ENCODE peak calls at places on chromosomes 16 and 17, in eight cellular contexts. One of them, this sample, is unnamed.

GRCh38 chr17:35684046-35684802 is 47.2 kb upstream of the RASL10B start:
- DNase-seq in HFFc6: peak
- DNase-seq in stimulated activated CD8-positive, alpha-beta memory T cell treated with anti-CD3 and anti-CD28 coated beads, Interleukin-15, amount 100 ng/mL, for 4 hours: no peak
- DNase-seq in D721Med: no peak
- DNase-seq in uterus: no peak
- DNase-seq in heart right ventricle: no peak
- DNase-seq in GM13977: no peak
- DNase-seq in hepatocyte: no peak
- DNase-seq in this sample: no peak

GRCh38 chr16:68234188-68235104 is 1.5 kb downstream of the ESRP2 start:
- DNase-seq in HFFc6: no peak
- DNase-seq in stimulated activated CD8-positive, alpha-beta memory T cell treated with anti-CD3 and anti-CD28 coated beads, Interleukin-15, amount 100 ng/mL, for 4 hours: no peak
- DNase-seq in D721Med: no peak
- DNase-seq in uterus: peak
- DNase-seq in heart right ventricle: no peak
- DNase-seq in GM13977: no peak
- DNase-seq in hepatocyte: peak
- DNase-seq in this sample: peak

GRCh38 chr17:57326348-57326747 is 70.0 kb downstream of the MSI2 start:
- DNase-seq in HFFc6: no peak
- DNase-seq in stimulated activated CD8-positive, alpha-beta memory T cell treated with anti-CD3 and anti-CD28 coated beads, Interleukin-15, amount 100 ng/mL, for 4 hours: no peak
- DNase-seq in D721Med: no peak
- DNase-seq in uterus: no peak
- DNase-seq in heart right ventricle: no peak
- DNase-seq in GM13977: no peak
- DNase-seq in hepatocyte: peak
- DNase-seq in this sample: no peak

GRCh38 chr17:41800601-41801373 is 11.0 kb downstream of the P3H4 start:
- DNase-seq in HFFc6: peak
- DNase-seq in stimulated activated CD8-positive, alpha-beta memory T cell treated with anti-CD3 and anti-CD28 coated beads, Interleukin-15, amount 100 ng/mL, for 4 hours: no peak
- DNase-seq in D721Med: no peak
- DNase-seq in uterus: no peak
- DNase-seq in heart right ventricle: no peak
- DNase-seq in GM13977: no peak
- DNase-seq in hepatocyte: peak
- DNase-seq in this sample: peak

GRCh38 chr17:78619334-78619733 is 42.1 kb upstream of the DNAH17 start:
- DNase-seq in HFFc6: no peak
- DNase-seq in stimulated activated CD8-positive, alpha-beta memory T cell treated with anti-CD3 and anti-CD28 coated beads, Interleukin-15, amount 100 ng/mL, for 4 hours: no peak
- DNase-seq in D721Med: no peak
- DNase-seq in uterus: no peak
- DNase-seq in heart right ventricle: no peak
- DNase-seq in GM13977: no peak
- DNase-seq in hepatocyte: no peak
- DNase-seq in this sample: no peak

GRCh38 chr16:66551362-66551761 is 1.0 kb upstream of the CKLF start:
- DNase-seq in HFFc6: no peak
- DNase-seq in stimulated activated CD8-positive, alpha-beta memory T cell treated with anti-CD3 and anti-CD28 coated beads, Interleukin-15, amount 100 ng/mL, for 4 hours: peak
- DNase-seq in D721Med: no peak
- DNase-seq in uterus: no peak
- DNase-seq in heart right ventricle: no peak
- DNase-seq in GM13977: peak
- DNase-seq in hepatocyte: peak
- DNase-seq in this sample: peak

GRCh38 chr17:72151565-72152391 is 31.0 kb downstream of the SOX9 start:
- DNase-seq in HFFc6: no peak
- DNase-seq in stimulated activated CD8-positive, alpha-beta memory T cell treated with anti-CD3 and anti-CD28 coated beads, Interleukin-15, amount 100 ng/mL, for 4 hours: no peak
- DNase-seq in D721Med: no peak
- DNase-seq in uterus: no peak
- DNase-seq in heart right ventricle: peak
- DNase-seq in GM13977: no peak
- DNase-seq in hepatocyte: peak
- DNase-seq in this sample: peak

GRCh38 chr16:28925386-28926228 is 569 bp upstream of the RABEP2 start:
- DNase-seq in HFFc6: peak
- DNase-seq in stimulated activated CD8-positive, alpha-beta memory T cell treated with anti-CD3 and anti-CD28 coated beads, Interleukin-15, amount 100 ng/mL, for 4 hours: peak
- DNase-seq in D721Med: no peak
- DNase-seq in uterus: peak
- DNase-seq in heart right ventricle: peak
- DNase-seq in GM13977: peak
- DNase-seq in hepatocyte: peak
- DNase-seq in this sample: peak

GRCh38 chr16:585351-585750 is 4.5 kb upstream of the RAB40C start:
- DNase-seq in HFFc6: no peak
- DNase-seq in stimulated activated CD8-positive, alpha-beta memory T cell treated with anti-CD3 and anti-CD28 coated beads, Interleukin-15, amount 100 ng/mL, for 4 hours: no peak
- DNase-seq in D721Med: no peak
- DNase-seq in uterus: peak
- DNase-seq in heart right ventricle: no peak
- DNase-seq in GM13977: no peak
- DNase-seq in hepatocyte: no peak
- DNase-seq in this sample: peak

GRCh38 chr17:39618956-39619785 is 7.6 kb upstream of the PPP1R1B start:
- DNase-seq in HFFc6: no peak
- DNase-seq in stimulated activated CD8-positive, alpha-beta memory T cell treated with anti-CD3 and anti-CD28 coated beads, Interleukin-15, amount 100 ng/mL, for 4 hours: no peak
- DNase-seq in D721Med: no peak
- DNase-seq in uterus: no peak
- DNase-seq in heart right ventricle: no peak
- DNase-seq in GM13977: no peak
- DNase-seq in hepatocyte: no peak
- DNase-seq in this sample: peak

GRCh38 chr17:15469260-15469659 is 1.8 kb upstream of the CDRT4 start:
- DNase-seq in HFFc6: no peak
- DNase-seq in stimulated activated CD8-positive, alpha-beta memory T cell treated with anti-CD3 and anti-CD28 coated beads, Interleukin-15, amount 100 ng/mL, for 4 hours: no peak
- DNase-seq in D721Med: no peak
- DNase-seq in uterus: no peak
- DNase-seq in heart right ventricle: peak
- DNase-seq in GM13977: no peak
- DNase-seq in hepatocyte: no peak
- DNase-seq in this sample: no peak

GRCh38 chr16:22252317-22252716 is 44.9 kb upstream of the POLR3E start:
- DNase-seq in HFFc6: no peak
- DNase-seq in stimulated activated CD8-positive, alpha-beta memory T cell treated with anti-CD3 and anti-CD28 coated beads, Interleukin-15, amount 100 ng/mL, for 4 hours: no peak
- DNase-seq in D721Med: no peak
- DNase-seq in uterus: no peak
- DNase-seq in heart right ventricle: no peak
- DNase-seq in GM13977: no peak
- DNase-seq in hepatocyte: no peak
- DNase-seq in this sample: no peak

GRCh38 chr17:43900858-43901754 is 6.2 kb downstream of the MPP2 start:
- DNase-seq in HFFc6: no peak
- DNase-seq in stimulated activated CD8-positive, alpha-beta memory T cell treated with anti-CD3 and anti-CD28 coated beads, Interleukin-15, amount 100 ng/mL, for 4 hours: no peak
- DNase-seq in D721Med: no peak
- DNase-seq in uterus: no peak
- DNase-seq in heart right ventricle: no peak
- DNase-seq in GM13977: no peak
- DNase-seq in hepatocyte: no peak
- DNase-seq in this sample: no peak